ENCODE peak calls at places on chromosomes 2 and 18, in five cellular contexts. T, J, R, V and I are unnamed samples.

GRCh38 chr18:12079504-12080237 is 14.0 kb upstream of the ANKRD62 start:
- DNase-seq in T (no peak), J (no peak), R (peak), V (no peak), I (no peak)

GRCh38 chr18:34122724-34123334 is 101.9 kb downstream of the NOL4 start:
- DNase-seq in T (no peak), J (no peak), R (peak), V (peak), I (peak)

GRCh38 chr18:23900979-23901378 is 113.6 kb upstream of the TTC39C start:
- DNase-seq in T (no peak), J (no peak), R (no peak), V (no peak), I (no peak)

GRCh38 chr18:49788327-49788908 is 24.9 kb downstream of the ACAA2 start:
- DNase-seq in T (no peak), J (no peak), R (peak), V (peak), I (no peak)

GRCh38 chr2:131152065-131152464 is 46.9 kb downstream of the PLEKHB2 start:
- DNase-seq in T (no peak), J (no peak), R (no peak), V (no peak), I (no peak)

GRCh38 chr2:152369176-152369860 is 34.3 kb downstream of the FMNL2 start:
- DNase-seq in T (no peak), J (no peak), R (peak), V (no peak), I (no peak)

GRCh38 chr2:51960846-51961335 is 929.0 kb upstream of the NRXN1 start:
- DNase-seq in T (no peak), J (no peak), R (no peak), V (no peak), I (no peak)

GRCh38 chr2:241534293-241534692 is 24.3 kb upstream of the BOK start:
- DNase-seq in T (no peak), J (no peak), R (no peak), V (no peak), I (no peak)

GRCh38 chr18:22394428-22394827 is 23.3 kb downstream of the CTAGE1 start:
- DNase-seq in T (no peak), J (no peak), R (no peak), V (peak), I (no peak)

GRCh38 chr18:13447621-13448020 is 229.1 kb downstream of the LDLRAD4 start:
- DNase-seq in T (no peak), J (no peak), R (peak), V (no peak), I (no peak)

GRCh38 chr2:102367331-102367971 is 11.9 kb downstream of the IL18R1 start:
- DNase-seq in T (no peak), J (no peak), R (no peak), V (no peak), I (no peak)

GRCh38 chr18:78939734-78940260 is 39.8 kb upstream of the SALL3 start:
- DNase-seq in T (no peak), J (no peak), R (no peak), V (no peak), I (no peak)

GRCh38 chr2:222213084-222213483 is 85.7 kb downstream of the PAX3 start:
- DNase-seq in T (no peak), J (no peak), R (no peak), V (no peak), I (no peak)

GRCh38 chr2:112692496-112692911 is 28.3 kb upstream of the NT5DC4 start:
- DNase-seq in T (peak), J (peak), R (peak), V (peak), I (peak)

GRCh38 chr2:55430536-55430935 is 10.9 kb upstream of the CCDC88A start:
- DNase-seq in T (no peak), J (no peak), R (no peak), V (no peak), I (no peak)

GRCh38 chr2:59957539-59957938 is 595.9 kb downstream of the BCL11A start:
- DNase-seq in T (no peak), J (no peak), R (no peak), V (no peak), I (no peak)

GRCh38 chr18:51123936-51124486 is 73.5 kb downstream of the MEX3C start:
- DNase-seq in T (no peak), J (no peak), R (no peak), V (no peak), I (no peak)

DNA sequence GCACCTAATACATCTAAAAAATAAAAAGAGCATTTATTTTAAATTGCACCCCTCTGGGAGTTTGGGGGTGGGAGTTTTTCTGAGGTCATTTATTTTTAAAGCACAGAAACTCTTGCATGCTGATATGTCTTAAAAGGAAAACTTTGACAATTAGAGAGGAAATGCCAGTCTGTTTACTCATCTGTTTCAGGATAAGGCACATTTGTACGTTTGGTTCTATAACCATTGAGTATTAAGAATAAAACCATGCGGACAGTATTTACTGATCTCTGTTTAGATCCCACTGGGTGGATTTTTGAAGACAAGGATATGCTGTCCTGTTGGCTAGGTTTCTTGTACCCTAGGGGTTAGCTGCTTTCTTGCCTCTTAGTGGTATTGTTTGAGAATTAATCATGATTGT is 122.9 kb downstream of the TANC1 start:
- DNase-seq in T (no peak), J (no peak), R (peak), V (no peak), I (peak)
- TF ChIP-seq CTCF in T (no peak), J (no peak), R (no peak), V (no peak), I (no peak)

GRCh38 chr2:205564761-205565160 is 117.5 kb upstream of the NRP2 start:
- DNase-seq in T (no peak), J (no peak), R (no peak), V (no peak), I (no peak)
- TF ChIP-seq CTCF in T (peak), J (no peak), R (no peak), V (no peak), I (no peak)

DNA sequence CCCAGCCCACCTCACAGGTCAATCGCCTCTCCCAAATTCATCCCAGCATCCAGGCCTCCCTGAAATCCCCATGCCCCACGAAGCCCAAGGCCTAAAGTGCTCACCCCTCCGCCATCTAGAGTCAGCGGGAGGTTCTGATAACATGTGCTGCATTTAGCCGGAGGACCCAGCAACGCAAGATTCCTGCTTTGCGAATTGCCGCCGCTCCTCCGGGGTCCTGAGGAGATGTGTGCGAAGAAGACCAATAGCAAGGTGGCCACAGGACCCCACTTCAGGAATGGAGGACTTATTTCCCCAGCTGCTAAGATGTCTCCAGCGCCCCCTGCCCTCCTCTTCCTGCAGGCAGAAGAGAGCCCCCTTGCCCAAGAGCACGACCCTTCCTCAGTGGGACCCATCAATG is 120.8 kb upstream of the GLI2 start:
- DNase-seq in T (no peak), J (no peak), R (no peak), V (no peak), I (no peak)
- TF ChIP-seq CTCF in T (no peak), J (no peak), R (no peak), V (no peak), I (no peak)

GRCh38 chr2:7357993-7358392 is 440.8 kb downstream of the RNF144A start:
- DNase-seq in T (no peak), J (no peak), R (no peak), V (no peak), I (no peak)

GRCh38 chr2:7358865-7359264 is 441.7 kb downstream of the RNF144A start:
- DNase-seq in T (no peak), J (no peak), R (no peak), V (no peak), I (no peak)

GRCh38 chr2:7368211-7368610 is 451.0 kb downstream of the RNF144A start:
- DNase-seq in T (no peak), J (no peak), R (no peak), V (no peak), I (no peak)

GRCh38 chr2:7363906-7364305 is 446.7 kb downstream of the RNF144A start:
- DNase-seq in T (no peak), J (no peak), R (no peak), V (no peak), I (no peak)
- TF ChIP-seq CTCF in T (no peak), J (peak), R (no peak), V (no peak), I (no peak)

DNA sequence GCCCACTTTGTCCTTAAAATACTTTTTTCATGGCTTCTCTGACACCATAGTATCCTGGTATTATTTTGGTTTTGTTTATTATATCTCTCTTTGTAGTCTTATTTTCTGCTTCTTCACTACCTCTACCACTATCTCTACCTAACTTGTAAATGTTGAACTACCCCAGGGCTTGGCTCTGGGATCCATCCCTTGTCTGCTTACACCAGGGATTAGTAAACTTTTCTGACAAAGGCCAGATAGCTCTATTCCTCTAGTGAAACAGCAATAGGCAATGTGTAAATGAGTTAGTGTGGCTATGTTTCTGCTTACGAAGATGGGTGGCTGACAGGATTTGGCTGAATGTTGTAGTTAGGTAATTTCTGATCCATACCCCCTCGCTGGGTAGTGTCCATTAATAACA is 76.8 kb downstream of the ZNF407 start:
- DNase-seq in T (no peak), J (no peak), R (no peak), V (no peak), I (no peak)
- TF ChIP-seq CTCF in T (no peak), J (no peak), R (no peak), V (no peak), I (no peak)

GRCh38 chr2:68280846-68281245 is 28.5 kb upstream of the PPP3R1 start:
- DNase-seq in T (no peak), J (no peak), R (no peak), V (no peak), I (no peak)

GRCh38 chr2:68281988-68282387 is 29.7 kb upstream of the PPP3R1 start:
- DNase-seq in T (no peak), J (no peak), R (no peak), V (no peak), I (no peak)

GRCh38 chr2:68280316-68280715 is 28.0 kb upstream of the PPP3R1 start:
- DNase-seq in T (no peak), J (no peak), R (no peak), V (no peak), I (no peak)

GRCh38 chr2:68279691-68280090 is 27.4 kb upstream of the PPP3R1 start:
- DNase-seq in T (no peak), J (no peak), R (no peak), V (no peak), I (no peak)

DNA sequence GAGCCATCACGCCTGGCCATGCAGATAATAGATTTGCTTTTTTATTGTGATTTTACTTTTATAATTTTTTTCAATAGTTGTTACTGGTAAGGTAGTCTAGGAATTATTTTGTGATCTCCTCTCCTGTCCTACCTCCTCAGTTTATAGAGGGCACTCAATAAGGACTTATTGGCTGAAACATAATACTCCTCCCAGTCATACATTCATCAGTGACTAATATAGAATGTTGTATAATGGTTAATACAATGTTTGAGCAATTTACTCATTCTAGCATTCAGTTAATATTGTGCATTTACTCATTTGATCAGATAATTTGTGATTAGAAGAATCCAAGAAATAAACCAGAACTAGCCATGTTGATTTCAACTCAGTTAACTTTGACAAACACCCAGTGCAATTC is 25.8 kb upstream of the PPP3R1 start:
- DNase-seq in T (no peak), J (no peak), R (no peak), V (no peak), I (no peak)
- TF ChIP-seq CTCF in T (no peak), J (no peak), R (no peak), V (no peak), I (no peak)

GRCh38 chr2:191349990-191350389 is 104.8 kb downstream of the MYO1B start:
- DNase-seq in T (no peak), J (no peak), R (no peak), V (no peak), I (no peak)
- TF ChIP-seq CTCF in T (no peak), J (peak), R (no peak), V (no peak), I (no peak)

DNA sequence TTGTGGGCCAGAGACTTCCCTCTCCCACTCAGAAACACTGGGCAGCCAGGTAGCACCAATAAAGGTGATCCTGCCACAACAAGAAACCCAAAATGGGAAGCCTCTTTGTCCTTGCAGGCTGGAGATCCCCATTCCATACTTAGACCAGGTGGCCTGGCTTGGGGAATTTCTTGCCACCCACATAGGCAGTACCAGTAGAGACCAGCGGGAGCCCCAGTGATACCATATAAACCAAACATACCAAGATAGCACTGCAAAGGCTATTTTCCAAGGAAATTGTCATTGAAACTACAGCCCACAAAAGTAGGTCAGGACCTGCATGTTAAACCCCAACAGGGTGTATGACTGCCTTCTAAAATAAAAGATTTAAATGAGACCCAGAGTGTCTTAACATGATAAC is 171.6 kb downstream of the DIS3L2 start:
- DNase-seq in T (no peak), J (no peak), R (no peak), V (no peak), I (peak)
- TF ChIP-seq CTCF in T (peak), J (peak), R (peak), V (peak), I (no peak)